ENCODE peak calls at places on chromosomes 2 and 18, in nine cellular contexts. B, K, N, G, L, D, Y, U and R are unnamed samples.
A peak's percentile ranks its signal among the peaks of the same experiment; 100 is the strongest.

GRCh38 chr2:63544017-63544627 is 44.2 kb downstream of the WDPCP start:
- DNase-seq in B (no peak), K (no peak), N (peak; percentile 2), G (no peak), L (peak; percentile 43), D (no peak), Y (no peak), U (peak; percentile 42), R (no peak)

GRCh38 chr18:37537868-37538525 is 27.6 kb downstream of the CELF4 start:
- DNase-seq in B (peak; percentile 83), K (peak; percentile 68), N (peak; percentile 44), G (peak; percentile 48), L (peak; percentile 83), D (no peak), Y (no peak), U (peak; percentile 44), R (no peak)

GRCh38 chr2:122366427-122366826 is 611.0 kb downstream of the TSN start:
- DNase-seq in B (no peak), K (no peak), N (no peak), G (no peak), L (no peak), D (no peak), Y (no peak), U (no peak), R (no peak)

GRCh38 chr2:131493199-131494018 is 1.2 kb upstream of the MZT2A start:
- DNase-seq in B (no peak), K (no peak), N (no peak), G (no peak), L (peak; percentile 39), D (no peak), Y (no peak), U (peak; percentile 2), R (no peak)

GRCh38 chr2:198309673-198310280 is 505.4 kb downstream of the PLCL1 start:
- DNase-seq in B (no peak), K (no peak), N (peak; percentile 38), G (no peak), L (peak; percentile 64), D (no peak), Y (peak; percentile 40), U (peak; percentile 61), R (peak; percentile 46)

GRCh38 chr2:157307021-157307420 is 18.6 kb downstream of the ERMN start:
- DNase-seq in B (no peak), K (no peak), N (peak; percentile 9), G (no peak), L (peak; percentile 42), D (no peak), Y (no peak), U (no peak), R (no peak)

GRCh38 chr2:209913786-209914185 is 88.7 kb upstream of the RPE start:
- DNase-seq in B (no peak), K (no peak), N (no peak), G (no peak), L (no peak), D (no peak), Y (no peak), U (no peak), R (no peak)

GRCh38 chr2:142531375-142531774 is 346.1 kb upstream of the KYNU start:
- DNase-seq in B (no peak), K (no peak), N (no peak), G (no peak), L (no peak), D (no peak), Y (no peak), U (no peak), R (no peak)

GRCh38 chr18:9536354-9537152 is 61.2 kb downstream of the RALBP1 start:
- DNase-seq in B (no peak), K (no peak), N (peak; percentile 61), G (no peak), L (peak; percentile 73), D (no peak), Y (no peak), U (no peak), R (no peak)

GRCh38 chr2:99388892-99389291 is 51.7 kb downstream of the EIF5B start:
- DNase-seq in B (no peak), K (no peak), N (no peak), G (no peak), L (no peak), D (no peak), Y (no peak), U (no peak), R (no peak)

GRCh38 chr18:22683196-22683676 is 249.9 kb upstream of the RBBP8 start:
- DNase-seq in B (no peak), K (peak; percentile 27), N (peak; percentile 93), G (peak; percentile 89), L (peak; percentile 68), D (no peak), Y (no peak), U (peak; percentile 58), R (no peak)

GRCh38 chr2:9336209-9336533 is 87.2 kb downstream of the ITGB1BP1 start:
- DNase-seq in B (no peak), K (no peak), N (peak; percentile 60), G (no peak), L (no peak), D (no peak), Y (no peak), U (peak; percentile 17), R (no peak)

GRCh38 chr2:239060676-239061075 is 212.8 kb downstream of the TWIST2 start:
- DNase-seq in B (peak; percentile 39), K (no peak), N (no peak), G (no peak), L (no peak), D (no peak), Y (no peak), U (no peak), R (no peak)

GRCh38 chr2:205925373-205926337 is 160.3 kb downstream of the INO80D start:
- DNase-seq in B (peak; percentile 86), K (peak; percentile 70), N (peak; percentile 51), G (peak; percentile 77), L (peak; percentile 79), D (no peak), Y (peak; percentile 49), U (peak; percentile 79), R (peak; percentile 54)

GRCh38 chr2:223930002-223930976 is 14.8 kb downstream of the WDFY1 start:
- DNase-seq in B (peak; percentile 85), K (no peak), N (peak; percentile 76), G (peak; percentile 97), L (peak; percentile 16), D (no peak), Y (no peak), U (no peak), R (no peak)

GRCh38 chr2:53768233-53768542 is 584 bp downstream of the CHAC2 start:
- DNase-seq in B (no peak), K (peak; percentile 29), N (no peak), G (peak; percentile 50), L (no peak), D (no peak), Y (no peak), U (no peak), R (no peak)

GRCh38 chr2:230411484-230412368 is 4.3 kb upstream of the SP100 start:
- DNase-seq in B (peak; percentile 73), K (peak; percentile 48), N (peak; percentile 64), G (peak; percentile 51), L (peak; percentile 87), D (no peak), Y (peak; percentile 41), U (peak; percentile 69), R (peak; percentile 37)

GRCh38 chr2:155665704-155666103 is 666.8 kb downstream of the NR4A2 start:
- DNase-seq in B (no peak), K (no peak), N (no peak), G (no peak), L (no peak), D (no peak), Y (no peak), U (no peak), R (no peak)

GRCh38 chr18:60568211-60568610 is 195.6 kb upstream of the MC4R start:
- DNase-seq in B (no peak), K (no peak), N (no peak), G (no peak), L (peak; percentile 24), D (no peak), Y (no peak), U (no peak), R (no peak)

GRCh38 chr2:135798762-135799161 is 38.2 kb downstream of the LCT start:
- DNase-seq in B (no peak), K (no peak), N (no peak), G (no peak), L (peak; percentile 30), D (no peak), Y (no peak), U (peak; percentile 15), R (no peak)

GRCh38 chr18:78901923-78902794 is 77.5 kb upstream of the SALL3 start:
- DNase-seq in B (no peak), K (no peak), N (no peak), G (no peak), L (no peak), D (no peak), Y (no peak), U (no peak), R (no peak)
- H3K9me3 ChIP-seq in B (no peaks in the 10 kb centered on the region), K (no peaks in the 10 kb centered on the region), N (peaks cover 60% of the 10 kb centered on the region), G (no peaks in the 10 kb centered on the region), L (no peaks in the 10 kb centered on the region), D (peaks cover 12% of the 10 kb centered on the region), Y (no peaks in the 10 kb centered on the region), U (peaks cover 4% of the 10 kb centered on the region), R (no peaks in the 10 kb centered on the region)

DNA sequence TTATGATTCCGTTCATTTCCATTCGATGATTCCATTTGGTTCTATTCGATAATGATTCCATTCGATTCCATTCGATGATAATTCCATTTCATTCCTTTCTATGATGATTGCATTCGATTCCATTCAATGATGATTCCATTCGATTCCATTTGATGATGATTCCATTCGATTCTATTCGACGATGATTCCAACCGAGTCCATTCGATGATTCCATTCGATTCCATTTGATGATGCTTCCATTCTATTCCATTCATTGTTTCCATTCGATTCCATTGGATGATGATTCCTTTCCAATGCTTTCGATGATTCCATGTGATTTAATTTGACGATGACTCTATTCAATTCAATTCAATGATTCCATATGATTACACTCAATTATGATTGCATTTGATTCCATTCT is 1093.5 kb downstream of the RPIA start:
- DNase-seq in B (no peak), K (no peak), N (no peak), G (no peak), L (no peak), D (no peak), Y (no peak), U (no peak), R (no peak)
- H3K9me3 ChIP-seq in B (peaks cover 88% of the 10 kb centered on the region), K (no peaks in the 10 kb centered on the region), N (peaks cover 30% of the 10 kb centered on the region), G (peaks cover 8% of the 10 kb centered on the region), L (peaks cover 13% of the 10 kb centered on the region), D (peaks cover 13% of the 10 kb centered on the region), Y (peaks cover 17% of the 10 kb centered on the region), U (peaks cover 66% of the 10 kb centered on the region), R (peaks cover 28% of the 10 kb centered on the region)

DNA sequence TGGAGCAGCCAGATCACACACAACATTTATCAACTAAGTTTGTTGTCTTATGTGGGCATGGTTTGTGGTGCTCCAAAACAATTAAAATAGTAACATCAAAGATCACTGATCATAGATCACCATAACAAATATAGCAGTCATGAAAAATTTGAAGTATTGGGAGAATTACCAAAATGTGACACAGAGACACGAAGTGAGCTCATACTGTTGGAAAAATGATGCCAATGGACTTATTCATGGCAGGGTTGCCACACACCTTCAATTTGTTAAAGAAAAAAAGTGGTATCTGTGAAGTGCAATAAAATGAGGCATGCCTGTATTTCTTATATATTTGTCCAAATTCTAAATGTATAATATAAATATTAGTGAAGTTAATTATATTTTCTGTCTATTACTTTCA is 42.9 kb upstream of the CABYR start:
- DNase-seq in B (no peak), K (no peak), N (no peak), G (no peak), L (peak; percentile 87), D (no peak), Y (no peak), U (no peak), R (no peak)
- H3K9me3 ChIP-seq in B (peaks cover 3% of the 10 kb centered on the region), K (no peaks in the 10 kb centered on the region), N (peaks cover 8% of the 10 kb centered on the region), G (no peaks in the 10 kb centered on the region), L (no peaks in the 10 kb centered on the region), D (no peaks in the 10 kb centered on the region), Y (peaks cover 5% of the 10 kb centered on the region), U (no peaks in the 10 kb centered on the region), R (no peaks in the 10 kb centered on the region)

GRCh38 chr2:144748443-144748842 is 228.5 kb upstream of the ZEB2 start:
- DNase-seq in B (no peak), K (no peak), N (no peak), G (no peak), L (no peak), D (no peak), Y (no peak), U (no peak), R (no peak)
- H3K9me3 ChIP-seq in B (peaks cover 11% of the 10 kb centered on the region), K (no peaks in the 10 kb centered on the region), N (peaks cover 12% of the 10 kb centered on the region), G (peaks cover 15% of the 10 kb centered on the region), L (no peaks in the 10 kb centered on the region), D (peaks cover 2% of the 10 kb centered on the region), Y (no peaks in the 10 kb centered on the region), U (no peaks in the 10 kb centered on the region), R (no peaks in the 10 kb centered on the region)